ENCODE peak calls at places on chromosomes 4 and X, in four cellular contexts. W is NCI-H2107; V is neural crest cell; H is effector CD4-positive, alpha-beta T cell. U is an unnamed sample.

GRCh38 chrX:16451331-16451730 is 198.6 kb upstream of the S100G start:
- DNase-seq in V (no peak), W (no peak), H (no peak), U (no peak)

GRCh38 chrX:109889289-109890006 is 113.5 kb upstream of the TMEM164 start:
- DNase-seq in H (no peak), V (peak), W (no peak), U (no peak)

GRCh38 chrX:69137911-69138310 is 27.3 kb downstream of the PJA1 start:
- DNase-seq in V (no peak), H (no peak), W (no peak), U (no peak)

GRCh38 chrX:153442463-153442862 is 3.4 kb downstream of the TREX2 start:
- DNase-seq in H (no peak), W (no peak), V (no peak), U (no peak)

GRCh38 chr4:138199568-138200235 is 42.4 kb downstream of the SLC7A11 start:
- DNase-seq in W (no peak), H (no peak), V (no peak), U (no peak)

GRCh38 chr4:164304240-164304639 is 449.7 kb upstream of the SMIM31 start:
- DNase-seq in V (no peak), H (no peak), W (no peak), U (no peak)

GRCh38 chr4:6472387-6473263 is at the start of gene PPP2R2C:
- DNase-seq in W (no peak), V (no peak), H (no peak), U (no peak)

GRCh38 chr4:170004656-170005250 is 21.4 kb downstream of the MFAP3L start:
- DNase-seq in W (no peak), H (no peak), V (no peak), U (no peak)

GRCh38 chr4:177308842-177309524 is 691 bp upstream of the NEIL3 start:
- DNase-seq in W (no peak), V (no peak), H (no peak), U (no peak)

GRCh38 chr4:85595796-85596559 is 121.0 kb downstream of the ARHGAP24 start:
- DNase-seq in V (no peak), W (no peak), H (no peak), U (no peak)

GRCh38 chr4:37795796-37796195 is 30.7 kb upstream of the PGM2 start:
- DNase-seq in V (no peak), H (no peak), W (no peak), U (no peak)

GRCh38 chrX:129762448-129762847 is 17.3 kb upstream of the SASH3 start:
- DNase-seq in V (no peak), H (no peak), W (no peak), U (no peak)

GRCh38 chrX:39755152-39756032 is 342.4 kb downstream of the BCOR start:
- DNase-seq in W (no peak), H (no peak), V (no peak), U (peak)

GRCh38 chr4:72394264-72394663 is 174.8 kb downstream of the ADAMTS3 start:
- DNase-seq in V (no peak), W (no peak), H (no peak), U (no peak)

U was measured in brain pericyte.